ENCODE peak calls at places on chromosomes 6 and 20, in six cellular contexts. D, E, V, M, S and T are unnamed samples.

GRCh38 chr6:106256201-106256968 is 69.2 kb downstream of the ATG5 start:
- DNase-seq in D (no peak), E (no peak), V (no peak), M (no peak), S (peak), T (no peak)

GRCh38 chr20:24764027-24764797 is 184.9 kb upstream of the CST7 start:
- DNase-seq in D (no peak), E (no peak), V (no peak), M (no peak), S (no peak), T (no peak)

GRCh38 chr6:142413111-142413510 is 111.3 kb downstream of the ADGRG6 start:
- DNase-seq in D (no peak), E (no peak), V (no peak), M (no peak), S (no peak), T (no peak)

GRCh38 chr6:93337014-93337413 is 82.3 kb downstream of the EPHA7 start:
- DNase-seq in D (no peak), E (no peak), V (no peak), M (no peak), S (no peak), T (no peak)

GRCh38 chr20:38023181-38024085 is 9.8 kb downstream of the TTI1 start:
- DNase-seq in D (no peak), E (no peak), V (no peak), M (no peak), S (no peak), T (no peak)

GRCh38 chr6:13660893-13661292 is 45.8 kb downstream of the NOL7 start:
- DNase-seq in D (no peak), E (no peak), V (no peak), M (no peak), S (no peak), T (no peak)

GRCh38 chr20:16596991-16597390 is 23.7 kb upstream of the KIF16B start:
- DNase-seq in D (no peak), E (no peak), V (no peak), M (no peak), S (no peak), T (no peak)

GRCh38 chr20:22740829-22741228 is 156.5 kb upstream of the FOXA2 start:
- DNase-seq in D (no peak), E (no peak), V (no peak), M (no peak), S (no peak), T (no peak)

GRCh38 chr6:16420332-16420714 is 181.9 kb downstream of the GMPR start:
- DNase-seq in D (no peak), E (no peak), V (no peak), M (no peak), S (no peak), T (no peak)

GRCh38 chr6:14092861-14093789 is 24.4 kb upstream of the CD83 start:
- DNase-seq in D (no peak), E (no peak), V (no peak), M (no peak), S (no peak), T (no peak)

GRCh38 chr20:54103067-54103761 is 32.8 kb upstream of the BCAS1 start:
- DNase-seq in D (no peak), E (peak), V (peak), M (peak), S (peak), T (peak)

GRCh38 chr6:143999406-143999805 is 8.7 kb downstream of the PLAGL1 start:
- DNase-seq in D (no peak), E (no peak), V (no peak), M (no peak), S (no peak), T (no peak)

GRCh38 chr20:6122111-6122872 is 538 bp downstream of the FERMT1 start:
- DNase-seq in D (peak), E (no peak), V (no peak), M (no peak), S (no peak), T (no peak)

GRCh38 chr20:25199473-25200265 is 4.2 kb downstream of the ENTPD6 start:
- DNase-seq in D (no peak), E (no peak), V (no peak), M (no peak), S (no peak), T (no peak)

GRCh38 chr6:26651382-26651781 is 8.2 kb downstream of the ZNF322 start:
- DNase-seq in D (no peak), E (no peak), V (no peak), M (no peak), S (no peak), T (no peak)

GRCh38 chr6:25454141-25454540 is 175.0 kb downstream of the CARMIL1 start:
- DNase-seq in D (no peak), E (no peak), V (no peak), M (no peak), S (no peak), T (no peak)

GRCh38 chr6:83411731-83412130 is 19.1 kb downstream of the ME1 start:
- DNase-seq in D (no peak), E (no peak), V (no peak), M (no peak), S (no peak), T (no peak)

GRCh38 chr20:1800180-1800579 is 95.0 kb upstream of the SIRPA start:
- DNase-seq in D (no peak), E (no peak), V (no peak), M (no peak), S (no peak), T (no peak)

GRCh38 chr20:61663521-61664425 is 401.9 kb downstream of the TAF4 start:
- DNase-seq in D (no peak), E (no peak), V (no peak), M (no peak), S (no peak), T (no peak)

GRCh38 chr6:119978274-119978889 is 628.8 kb upstream of the MAN1A1 start:
- DNase-seq in D (no peak), E (no peak), V (no peak), M (no peak), S (no peak), T (no peak)

GRCh38 chr6:151060096-151060741 is 179.5 kb upstream of the AKAP12 start:
- DNase-seq in D (peak), E (no peak), V (no peak), M (no peak), S (no peak), T (no peak)

GRCh38 chr6:159042003-159042823 is 2.6 kb downstream of the TAGAP start:
- DNase-seq in D (peak), E (no peak), V (peak), M (no peak), S (peak), T (peak)

GRCh38 chr20:25032478-25033183 is 25.3 kb downstream of the ACSS1 start:
- DNase-seq in D (no peak), E (peak), V (no peak), M (peak), S (no peak), T (no peak)

GRCh38 chr6:36333889-36334288 is 2.8 kb downstream of the BNIP5 start:
- DNase-seq in D (no peak), E (no peak), V (no peak), M (no peak), S (no peak), T (no peak)

GRCh38 chr20:44068780-44069191 is 118.2 kb downstream of the JPH2 start:
- DNase-seq in D (no peak), E (no peak), V (no peak), M (no peak), S (no peak), T (no peak)

GRCh38 chr6:38173909-38174308 is 354.4 kb downstream of the ZFAND3 start:
- DNase-seq in D (no peak), E (no peak), V (no peak), M (no peak), S (no peak), T (no peak)

GRCh38 chr6:126824226-126824625 is 294.2 kb upstream of the RSPO3 start:
- DNase-seq in D (no peak), E (no peak), V (no peak), M (no peak), S (no peak), T (no peak)

GRCh38 chr6:16168121-16168520 is 39.2 kb downstream of the MYLIP start:
- DNase-seq in D (no peak), E (no peak), V (no peak), M (no peak), S (no peak), T (no peak)

GRCh38 chr20:46434597-46434996 is 28.2 kb upstream of the ELMO2 start:
- DNase-seq in D (no peak), E (no peak), V (no peak), M (no peak), S (no peak), T (no peak)

GRCh38 chr6:77326029-77326428 is 137.3 kb downstream of the HTR1B start:
- DNase-seq in D (no peak), E (no peak), V (no peak), M (no peak), S (no peak), T (no peak)

GRCh38 chr6:47690791-47691190 is 7.6 kb upstream of the ADGRF4 start:
- DNase-seq in D (no peak), E (no peak), V (no peak), M (no peak), S (no peak), T (no peak)

GRCh38 chr20:44572551-44573500 is 9.6 kb upstream of the PKIG start:
- DNase-seq in D (no peak), E (peak), V (no peak), M (peak), S (no peak), T (no peak)

GRCh38 chr6:105648276-105648675 is 245.4 kb upstream of the PREP start:
- DNase-seq in D (no peak), E (no peak), V (no peak), M (no peak), S (peak), T (no peak)

GRCh38 chr6:24228681-24229255 is 102.8 kb downstream of the NRSN1 start:
- DNase-seq in D (no peak), E (no peak), V (no peak), M (no peak), S (no peak), T (no peak)

GRCh38 chr20:12762725-12763124 is 246.0 kb upstream of the SPTLC3 start:
- DNase-seq in D (no peak), E (no peak), V (no peak), M (peak), S (no peak), T (no peak)

GRCh38 chr20:4855555-4855954 is 133.8 kb downstream of the PRND start:
- DNase-seq in D (no peak), E (no peak), V (no peak), M (no peak), S (no peak), T (no peak)

GRCh38 chr6:99745651-99746050 is 139.0 kb downstream of the PRDM13 start:
- DNase-seq in D (no peak), E (no peak), V (no peak), M (no peak), S (no peak), T (no peak)

GRCh38 chr6:106975699-106976032 is 1.1 kb upstream of the CD24 start:
- DNase-seq in D (peak), E (no peak), V (no peak), M (no peak), S (peak), T (no peak)